ENCODE peak calls at places on chromosome 22, in nine cellular contexts. C, M, S, O, T, Q, K, H and Y are unnamed samples.

GRCh38 chr22:27748355-27749168 is 53.0 kb downstream of the MN1 start:
- DNase-seq in H (peak; percentile 58), Q (peak; percentile 86), C (peak; percentile 82), T (no peak), S (no peak), K (no peak), O (no peak), M (peak; percentile 28), Y (no peak)

GRCh38 chr22:22357024-22357868 is 112.7 kb downstream of the VPREB1 start:
- DNase-seq in C (peak; percentile 12), H (peak; percentile 47), S (peak; percentile 57), T (peak; percentile 48), K (peak; percentile 85), O (peak; percentile 81), M (peak; percentile 90), Q (peak; percentile 71), Y (peak; percentile 9)

GRCh38 chr22:44940121-44940520 is 69.7 kb downstream of the PHF21B start:
- DNase-seq in Q (no peak), S (no peak), T (no peak), H (no peak), C (no peak), O (no peak), K (no peak), M (no peak), Y (no peak)

GRCh38 chr22:48315415-48316244 is 1512.0 kb downstream of the BRD1 start:
- DNase-seq in M (no peak), H (no peak), S (no peak), K (no peak), C (no peak), T (no peak), Q (no peak), O (no peak), Y (no peak)

GRCh38 chr22:50507421-50507990 is at the start of gene LMF2:
- DNase-seq in S (peak; percentile 83), M (peak; percentile 91), O (peak; percentile 93), C (no peak), H (no peak), T (peak; percentile 90), K (peak; percentile 95), Q (no peak), Y (no peak)

GRCh38 chr22:50575426-50575941 is 2.7 kb downstream of the CPT1B start:
- DNase-seq in Q (no peak), S (no peak), M (no peak), K (no peak), O (no peak), H (no peak), T (no peak), C (no peak), Y (no peak)

GRCh38 chr22:28021116-28021997 is 102.3 kb upstream of the PITPNB start:
- DNase-seq in H (no peak), S (no peak), O (no peak), M (no peak), C (no peak), T (no peak), Q (no peak), K (no peak), Y (no peak)

GRCh38 chr22:43203471-43203981 is 16.6 kb upstream of the TTLL12 start:
- DNase-seq in K (no peak), H (no peak), C (no peak), Q (no peak), T (no peak), O (no peak), M (no peak), S (no peak), Y (no peak)

GRCh38 chr22:35638408-35638807 is 9.8 kb upstream of the APOL6 start:
- DNase-seq in M (no peak), C (no peak), S (no peak), K (peak; percentile 56), Q (peak; percentile 95), O (no peak), T (no peak), H (peak; percentile 45), Y (no peak)